ENCODE peak calls at places on chromosome 1, in ten cellular contexts. One of them, this sample, is unnamed.

GRCh38 chr1:83995649-83996048 is 3.3 kb downstream of the TTLL7 start:
- DNase-seq in effector memory CD4-positive, alpha-beta T cell: no peak
- DNase-seq in RWPE2: no peak
- DNase-seq in caudate nucleus: no peak
- DNase-seq in OCI-LY7: no peak
- DNase-seq in IMR-90: no peak
- DNase-seq in kidney: no peak
- DNase-seq in neuronal stem cell: no peak
- DNase-seq in substantia nigra: no peak
- DNase-seq in ovary: no peak
- DNase-seq in this sample: no peak

GRCh38 chr1:173861731-173862145 is 6.1 kb downstream of the GAS5 start:
- DNase-seq in OCI-LY7: peak
- DNase-seq in caudate nucleus: no peak
- DNase-seq in ovary: no peak
- DNase-seq in RWPE2: no peak
- DNase-seq in neuronal stem cell: no peak
- DNase-seq in kidney: no peak
- DNase-seq in substantia nigra: no peak
- DNase-seq in effector memory CD4-positive, alpha-beta T cell: no peak
- DNase-seq in IMR-90: no peak
- DNase-seq in this sample: no peak

GRCh38 chr1:90926971-90927370 is 94.9 kb downstream of the ZNF644 start:
- DNase-seq in neuronal stem cell: no peak
- DNase-seq in OCI-LY7: no peak
- DNase-seq in RWPE2: no peak
- DNase-seq in kidney: no peak
- DNase-seq in IMR-90: no peak
- DNase-seq in caudate nucleus: no peak
- DNase-seq in substantia nigra: no peak
- DNase-seq in effector memory CD4-positive, alpha-beta T cell: no peak
- DNase-seq in ovary: no peak
- DNase-seq in this sample: no peak

GRCh38 chr1:7468248-7468647 is 302.8 kb upstream of the VAMP3 start:
- DNase-seq in caudate nucleus: no peak
- DNase-seq in substantia nigra: no peak
- DNase-seq in effector memory CD4-positive, alpha-beta T cell: no peak
- DNase-seq in RWPE2: no peak
- DNase-seq in kidney: no peak
- DNase-seq in IMR-90: no peak
- DNase-seq in ovary: no peak
- DNase-seq in OCI-LY7: no peak
- DNase-seq in neuronal stem cell: no peak
- DNase-seq in this sample: no peak

GRCh38 chr1:37393173-37393572 is 81.2 kb upstream of the ZC3H12A start:
- DNase-seq in kidney: no peak
- DNase-seq in IMR-90: no peak
- DNase-seq in ovary: no peak
- DNase-seq in substantia nigra: no peak
- DNase-seq in neuronal stem cell: no peak
- DNase-seq in caudate nucleus: no peak
- DNase-seq in RWPE2: no peak
- DNase-seq in OCI-LY7: no peak
- DNase-seq in effector memory CD4-positive, alpha-beta T cell: no peak
- DNase-seq in this sample: no peak

GRCh38 chr1:207024202-207025143 is 8.1 kb downstream of the C1orf116 start:
- DNase-seq in IMR-90: no peak
- DNase-seq in effector memory CD4-positive, alpha-beta T cell: no peak
- DNase-seq in OCI-LY7: no peak
- DNase-seq in ovary: no peak
- DNase-seq in kidney: no peak
- DNase-seq in RWPE2: no peak
- DNase-seq in caudate nucleus: no peak
- DNase-seq in substantia nigra: no peak
- DNase-seq in neuronal stem cell: no peak
- DNase-seq in this sample: no peak

GRCh38 chr1:89518116-89518780 is 6.4 kb upstream of the LRRC8B start:
- DNase-seq in ovary: no peak
- DNase-seq in effector memory CD4-positive, alpha-beta T cell: no peak
- DNase-seq in substantia nigra: no peak
- DNase-seq in kidney: no peak
- DNase-seq in RWPE2: no peak
- DNase-seq in IMR-90: peak
- DNase-seq in neuronal stem cell: no peak
- DNase-seq in caudate nucleus: no peak
- DNase-seq in OCI-LY7: no peak
- DNase-seq in this sample: no peak

GRCh38 chr1:207020016-207020708 is 12.4 kb downstream of the C1orf116 start:
- DNase-seq in effector memory CD4-positive, alpha-beta T cell: no peak
- DNase-seq in ovary: no peak
- DNase-seq in OCI-LY7: no peak
- DNase-seq in substantia nigra: no peak
- DNase-seq in caudate nucleus: no peak
- DNase-seq in IMR-90: no peak
- DNase-seq in kidney: no peak
- DNase-seq in neuronal stem cell: no peak
- DNase-seq in RWPE2: peak
- DNase-seq in this sample: no peak

GRCh38 chr1:43976045-43976444 is 1.3 kb downstream of the ATP6V0B start:
- DNase-seq in RWPE2: no peak
- DNase-seq in caudate nucleus: no peak
- DNase-seq in IMR-90: no peak
- DNase-seq in kidney: no peak
- DNase-seq in substantia nigra: no peak
- DNase-seq in effector memory CD4-positive, alpha-beta T cell: no peak
- DNase-seq in ovary: no peak
- DNase-seq in OCI-LY7: no peak
- DNase-seq in neuronal stem cell: no peak
- DNase-seq in this sample: no peak

GRCh38 chr1:19926296-19927129 is 3.1 kb upstream of the PLA2G2E start:
- DNase-seq in caudate nucleus: no peak
- DNase-seq in OCI-LY7: no peak
- DNase-seq in kidney: no peak
- DNase-seq in substantia nigra: no peak
- DNase-seq in effector memory CD4-positive, alpha-beta T cell: no peak
- DNase-seq in neuronal stem cell: no peak
- DNase-seq in IMR-90: no peak
- DNase-seq in RWPE2: no peak
- DNase-seq in ovary: no peak
- DNase-seq in this sample: no peak

GRCh38 chr1:76291186-76291585 is 216.6 kb downstream of the ST6GALNAC3 start:
- DNase-seq in neuronal stem cell: no peak
- DNase-seq in caudate nucleus: no peak
- DNase-seq in substantia nigra: no peak
- DNase-seq in ovary: no peak
- DNase-seq in kidney: no peak
- DNase-seq in IMR-90: no peak
- DNase-seq in RWPE2: no peak
- DNase-seq in effector memory CD4-positive, alpha-beta T cell: no peak
- DNase-seq in OCI-LY7: no peak
- DNase-seq in this sample: no peak

GRCh38 chr1:55931272-55931940 is 648.0 kb downstream of the PLPP3 start:
- DNase-seq in effector memory CD4-positive, alpha-beta T cell: no peak
- DNase-seq in RWPE2: no peak
- DNase-seq in ovary: peak
- DNase-seq in IMR-90: peak
- DNase-seq in caudate nucleus: no peak
- DNase-seq in kidney: no peak
- DNase-seq in neuronal stem cell: no peak
- DNase-seq in OCI-LY7: no peak
- DNase-seq in substantia nigra: no peak
- DNase-seq in this sample: no peak

GRCh38 chr1:35931424-35932157 is 686 bp downstream of the AGO3 start:
- DNase-seq in neuronal stem cell: no peak
- DNase-seq in effector memory CD4-positive, alpha-beta T cell: no peak
- DNase-seq in IMR-90: peak
- DNase-seq in RWPE2: no peak
- DNase-seq in caudate nucleus: no peak
- DNase-seq in substantia nigra: no peak
- DNase-seq in kidney: no peak
- DNase-seq in OCI-LY7: no peak
- DNase-seq in ovary: peak
- DNase-seq in this sample: peak

GRCh38 chr1:89996415-89997110 is 1.7 kb downstream of the ZNF326 start:
- DNase-seq in RWPE2: no peak
- DNase-seq in neuronal stem cell: no peak
- DNase-seq in IMR-90: no peak
- DNase-seq in effector memory CD4-positive, alpha-beta T cell: no peak
- DNase-seq in OCI-LY7: no peak
- DNase-seq in kidney: no peak
- DNase-seq in ovary: no peak
- DNase-seq in caudate nucleus: no peak
- DNase-seq in substantia nigra: no peak
- DNase-seq in this sample: no peak

GRCh38 chr1:23693599-23693998 is 2.0 kb downstream of the RPL11 start:
- DNase-seq in caudate nucleus: no peak
- DNase-seq in ovary: no peak
- DNase-seq in effector memory CD4-positive, alpha-beta T cell: no peak
- DNase-seq in OCI-LY7: no peak
- DNase-seq in substantia nigra: no peak
- DNase-seq in RWPE2: no peak
- DNase-seq in IMR-90: no peak
- DNase-seq in neuronal stem cell: no peak
- DNase-seq in kidney: no peak
- DNase-seq in this sample: no peak
- H3K27ac ChIP-seq in caudate nucleus: no peak
- H3K27ac ChIP-seq in ovary: no peak
- H3K27ac ChIP-seq in effector memory CD4-positive, alpha-beta T cell: peak
- H3K27ac ChIP-seq in OCI-LY7: no peak
- H3K27ac ChIP-seq in substantia nigra: no peak
- H3K27ac ChIP-seq in RWPE2: peak
- H3K27ac ChIP-seq in IMR-90: no peak
- H3K27ac ChIP-seq in neuronal stem cell: no peak
- H3K27ac ChIP-seq in kidney: no peak
- H3K27ac ChIP-seq in this sample: no peak

DNA sequence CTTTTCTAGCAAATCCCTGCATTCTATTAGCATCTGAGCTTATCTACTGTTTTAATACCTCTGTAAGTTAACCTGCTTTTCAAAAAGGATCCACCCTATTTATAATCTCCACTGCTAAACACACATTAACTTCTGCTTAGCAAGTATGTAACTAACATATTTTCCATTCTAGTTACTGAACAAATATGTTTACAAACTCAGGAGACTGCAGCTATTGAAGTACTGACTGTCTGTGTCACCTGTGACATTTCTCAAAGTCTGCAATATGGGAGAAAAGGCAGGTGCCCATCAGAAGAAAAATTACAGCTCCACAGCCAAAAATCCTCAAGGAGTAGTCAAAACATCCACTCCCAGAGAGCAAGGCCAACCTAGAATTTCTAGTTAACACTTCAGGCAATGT is 88.3 kb downstream of the JAK1 start:
- DNase-seq in substantia nigra: no peak
- DNase-seq in OCI-LY7: no peak
- DNase-seq in RWPE2: no peak
- DNase-seq in kidney: no peak
- DNase-seq in neuronal stem cell: no peak
- DNase-seq in IMR-90: no peak
- DNase-seq in ovary: no peak
- DNase-seq in caudate nucleus: no peak
- DNase-seq in effector memory CD4-positive, alpha-beta T cell: no peak
- DNase-seq in this sample: no peak
- H3K27ac ChIP-seq in substantia nigra: no peak
- H3K27ac ChIP-seq in OCI-LY7: no peak
- H3K27ac ChIP-seq in RWPE2: no peak
- H3K27ac ChIP-seq in kidney: no peak
- H3K27ac ChIP-seq in neuronal stem cell: no peak
- H3K27ac ChIP-seq in IMR-90: no peak
- H3K27ac ChIP-seq in ovary: no peak
- H3K27ac ChIP-seq in caudate nucleus: no peak
- H3K27ac ChIP-seq in effector memory CD4-positive, alpha-beta T cell: no peak
- H3K27ac ChIP-seq in this sample: no peak

DNA sequence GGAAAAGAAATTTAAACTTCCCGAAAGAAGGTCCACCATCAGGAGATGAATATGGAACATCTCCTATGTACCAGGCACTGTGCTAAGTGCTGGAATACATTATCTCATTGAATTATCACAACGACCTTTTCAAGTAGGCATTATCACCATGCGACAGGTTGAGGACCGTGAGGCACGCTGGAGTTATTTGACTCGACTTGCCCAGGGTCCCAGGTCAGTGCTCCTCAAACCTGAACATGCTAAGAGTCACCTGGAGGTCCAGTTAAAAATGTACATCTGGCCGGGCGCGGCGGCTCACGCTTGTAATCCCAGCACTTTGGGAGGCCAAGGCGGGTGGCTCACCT is 15.9 kb upstream of the AGTRAP start:
- DNase-seq in neuronal stem cell: no peak
- DNase-seq in caudate nucleus: no peak
- DNase-seq in ovary: no peak
- DNase-seq in RWPE2: no peak
- DNase-seq in kidney: no peak
- DNase-seq in IMR-90: no peak
- DNase-seq in OCI-LY7: no peak
- DNase-seq in substantia nigra: no peak
- DNase-seq in effector memory CD4-positive, alpha-beta T cell: no peak
- DNase-seq in this sample: no peak
- H3K27ac ChIP-seq in neuronal stem cell: no peak
- H3K27ac ChIP-seq in caudate nucleus: no peak
- H3K27ac ChIP-seq in ovary: no peak
- H3K27ac ChIP-seq in RWPE2: no peak
- H3K27ac ChIP-seq in kidney: no peak
- H3K27ac ChIP-seq in IMR-90: no peak
- H3K27ac ChIP-seq in OCI-LY7: no peak
- H3K27ac ChIP-seq in substantia nigra: no peak
- H3K27ac ChIP-seq in effector memory CD4-positive, alpha-beta T cell: peak
- H3K27ac ChIP-seq in this sample: no peak

GRCh38 chr1:151047925-151048644 is 534 bp downstream of the C1orf56 start:
- DNase-seq in IMR-90: peak
- DNase-seq in effector memory CD4-positive, alpha-beta T cell: no peak
- DNase-seq in neuronal stem cell: peak
- DNase-seq in kidney: peak
- DNase-seq in substantia nigra: peak
- DNase-seq in OCI-LY7: no peak
- DNase-seq in ovary: peak
- DNase-seq in caudate nucleus: peak
- DNase-seq in RWPE2: no peak
- DNase-seq in this sample: peak

GRCh38 chr1:151049458-151049857 is 1.9 kb downstream of the C1orf56 start:
- DNase-seq in ovary: no peak
- DNase-seq in caudate nucleus: no peak
- DNase-seq in OCI-LY7: no peak
- DNase-seq in IMR-90: no peak
- DNase-seq in RWPE2: no peak
- DNase-seq in effector memory CD4-positive, alpha-beta T cell: no peak
- DNase-seq in kidney: no peak
- DNase-seq in neuronal stem cell: no peak
- DNase-seq in substantia nigra: no peak
- DNase-seq in this sample: no peak

GRCh38 chr1:151047591-151047924 is at the start of gene C1orf56:
- DNase-seq in neuronal stem cell: peak
- DNase-seq in ovary: peak
- DNase-seq in IMR-90: peak
- DNase-seq in effector memory CD4-positive, alpha-beta T cell: no peak
- DNase-seq in caudate nucleus: peak
- DNase-seq in substantia nigra: peak
- DNase-seq in OCI-LY7: no peak
- DNase-seq in RWPE2: no peak
- DNase-seq in kidney: peak
- DNase-seq in this sample: peak

GRCh38 chr1:151050051-151050688 is 2.6 kb downstream of the C1orf56 start:
- DNase-seq in kidney: no peak
- DNase-seq in caudate nucleus: no peak
- DNase-seq in substantia nigra: no peak
- DNase-seq in IMR-90: no peak
- DNase-seq in RWPE2: no peak
- DNase-seq in OCI-LY7: no peak
- DNase-seq in ovary: no peak
- DNase-seq in effector memory CD4-positive, alpha-beta T cell: no peak
- DNase-seq in neuronal stem cell: no peak
- DNase-seq in this sample: no peak

GRCh38 chr1:151048645-151049032 is 1.1 kb downstream of the C1orf56 start:
- DNase-seq in substantia nigra: no peak
- DNase-seq in ovary: no peak
- DNase-seq in RWPE2: no peak
- DNase-seq in IMR-90: no peak
- DNase-seq in OCI-LY7: no peak
- DNase-seq in caudate nucleus: no peak
- DNase-seq in kidney: no peak
- DNase-seq in effector memory CD4-positive, alpha-beta T cell: no peak
- DNase-seq in neuronal stem cell: no peak
- DNase-seq in this sample: no peak
- H3K27ac ChIP-seq in substantia nigra: peak
- H3K27ac ChIP-seq in ovary: peak
- H3K27ac ChIP-seq in RWPE2: peak
- H3K27ac ChIP-seq in IMR-90: peak
- H3K27ac ChIP-seq in OCI-LY7: no peak
- H3K27ac ChIP-seq in caudate nucleus: peak
- H3K27ac ChIP-seq in kidney: peak
- H3K27ac ChIP-seq in effector memory CD4-positive, alpha-beta T cell: peak
- H3K27ac ChIP-seq in neuronal stem cell: no peak
- H3K27ac ChIP-seq in this sample: peak

This sample was measured in dorsolateral prefrontal cortex.